ENCODE peak calls at places on chromosomes 7 and 10, in four cellular contexts. I is GM12892, G is K562, L is GM12878. C is an unnamed sample.

GRCh38 chr7:93736970-93737369 is 153.6 kb downstream of the TFPI2 start:
- DNase-seq in I (no peak), G (no peak), L (no peak), C (no peak)

GRCh38 chr7:69334706-69335105 is 263.6 kb upstream of the AUTS2 start:
- DNase-seq in I (no peak), G (no peak), L (no peak), C (no peak)

GRCh38 chr7:93547716-93548115 is 26.8 kb downstream of the CALCR start:
- DNase-seq in I (no peak), G (no peak), L (no peak), C (no peak)

GRCh38 chr7:98733036-98733435 is 116.0 kb downstream of the NPTX2 start:
- DNase-seq in I (peak), G (peak), L (peak), C (peak)

GRCh38 chr7:10662982-10663884 is 310.4 kb upstream of the PHF14 start:
- DNase-seq in I (no peak), G (no peak), L (no peak), C (no peak)

GRCh38 chr7:129781856-129782256 is 170.3 kb downstream of the NRF1 start:
- DNase-seq in I (no peak), G (no peak), L (no peak), C (no peak)

GRCh38 chr10:132606031-132606491 is 68.5 kb downstream of the INPP5A start:
- DNase-seq in I (no peak), G (no peak), L (no peak), C (no peak)

GRCh38 chr7:27751888-27752660 is 12.1 kb downstream of the TAX1BP1 start:
- DNase-seq in I (no peak), G (no peak), L (no peak), C (no peak)

GRCh38 chr7:148044173-148044572 is 546.4 kb upstream of the C7orf33 start:
- DNase-seq in I (no peak), G (no peak), L (no peak), C (no peak)

GRCh38 chr10:101136708-101137121 is 5.6 kb downstream of the TLX1 start:
- DNase-seq in I (no peak), G (no peak), L (no peak), C (no peak)

GRCh38 chr7:150685219-150686029 is at the start of gene GIMAP2:
- DNase-seq in I (no peak), G (peak), L (no peak), C (peak)

GRCh38 chr7:115533785-115534184 is 496.8 kb downstream of the TFEC start:
- DNase-seq in I (no peak), G (no peak), L (no peak), C (no peak)

GRCh38 chr10:86655596-86655995 is 1.2 kb downstream of the OPN4 start:
- DNase-seq in I (peak), G (no peak), L (no peak), C (no peak)

GRCh38 chr7:1359681-1360485 is 99.4 kb downstream of the MICALL2 start:
- DNase-seq in I (no peak), G (no peak), L (no peak), C (no peak)

GRCh38 chr7:133423618-133424017 is 170.7 kb downstream of the EXOC4 start:
- DNase-seq in I (no peak), G (no peak), L (no peak), C (no peak)

GRCh38 chr10:34811968-34812514 is 3.1 kb downstream of the PARD3 start:
- DNase-seq in I (no peak), G (no peak), L (no peak), C (no peak)

GRCh38 chr7:113306302-113306701 is 187.9 kb upstream of the SMIM30 start:
- DNase-seq in I (no peak), G (peak), L (no peak), C (no peak)

GRCh38 chr7:129875160-129875559 is 77.6 kb downstream of the UBE2H start:
- DNase-seq in I (no peak), G (no peak), L (no peak), C (no peak)

GRCh38 chr10:129662386-129662785 is 195.3 kb downstream of the MGMT start:
- DNase-seq in I (no peak), G (no peak), L (no peak), C (no peak)

GRCh38 chr10:30775779-30776591 is 146.4 kb upstream of the LYZL2 start:
- DNase-seq in I (no peak), G (no peak), L (no peak), C (no peak)

GRCh38 chr10:78035025-78035424 is 1.4 kb downstream of the RPS24 start:
- DNase-seq in I (no peak), G (no peak), L (no peak), C (no peak)

GRCh38 chr10:78033623-78034470 is at the start of gene RPS24:
- DNase-seq in I (peak), G (peak), L (peak), C (peak)

GRCh38 chr10:78028438-78029293 is 649 bp downstream of the POLR3A start:
- DNase-seq in I (peak), G (peak), L (no peak), C (no peak)

GRCh38 chr10:78025685-78026364 is 3.5 kb downstream of the POLR3A start:
- DNase-seq in I (no peak), G (no peak), L (no peak), C (no peak)

DNA sequence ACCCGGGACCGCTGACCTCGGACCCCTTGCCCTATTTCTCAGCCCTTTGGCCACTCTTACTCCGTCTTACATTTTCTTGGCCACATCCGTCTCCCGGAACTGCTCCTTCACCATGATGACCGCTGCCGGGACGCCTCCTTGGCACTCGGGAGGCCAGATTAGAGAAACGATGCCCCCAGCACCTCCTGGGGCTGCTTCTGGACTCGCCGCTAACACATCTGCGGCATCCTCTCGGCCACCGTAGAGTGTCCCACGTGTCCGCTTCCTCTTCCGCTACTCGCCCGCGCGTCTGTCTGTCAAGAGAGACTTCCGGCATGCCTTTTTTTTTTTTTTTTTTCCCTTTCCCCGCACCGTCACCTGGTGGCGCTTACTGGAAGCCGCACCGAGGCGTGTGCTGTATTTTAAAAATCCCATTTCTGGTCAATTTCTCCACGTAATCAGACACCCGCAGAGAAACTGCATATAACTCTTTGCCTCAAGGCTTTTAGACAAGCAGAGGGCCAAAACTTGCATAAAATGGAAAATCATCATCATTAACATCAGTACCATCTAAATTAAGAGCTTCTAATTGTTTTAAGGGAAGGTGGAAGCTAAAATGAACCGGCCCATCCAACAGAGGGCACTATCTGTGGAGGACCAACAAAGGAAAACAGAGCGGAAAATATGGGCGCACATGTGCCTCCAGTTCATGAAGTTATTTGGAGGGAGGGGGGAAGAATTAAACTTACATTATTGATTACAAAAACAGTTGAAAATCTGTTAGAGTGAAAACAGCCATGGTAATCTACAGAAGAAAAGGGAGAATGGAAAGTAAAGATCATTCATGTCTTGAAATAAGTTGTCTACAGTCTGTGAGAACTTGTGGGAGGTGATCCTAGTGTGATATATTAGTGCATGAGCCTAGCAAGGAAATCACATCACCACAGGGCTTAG is at the start of gene POLR3A:
- DNase-seq in I (peak), G (peak), L (peak), C (peak)
- TF ChIP-seq POLR2A in I (peak), G (peak), L (peak), C (peak)

GRCh38 chr10:58064714-58065528 is 202.8 kb downstream of the IPMK start:
- DNase-seq in I (no peak), G (peak), L (no peak), C (no peak)
- TF ChIP-seq TAF1 in I (no peak), G (no peak), L (no peak), C (no peak)

GRCh38 chr10:110404374-110404773 is 93.3 kb upstream of the DUSP5 start:
- DNase-seq in I (no peak), G (no peak), L (no peak), C (no peak)

GRCh38 chr10:110403593-110403992 is 94.1 kb upstream of the DUSP5 start:
- DNase-seq in I (no peak), G (no peak), L (no peak), C (no peak)

GRCh38 chr10:110401401-110402076 is 96.2 kb upstream of the DUSP5 start:
- DNase-seq in I (no peak), G (no peak), L (no peak), C (no peak)

GRCh38 chr10:110400173-110400947 is 95.6 kb upstream of the SMNDC1 start:
- DNase-seq in I (no peak), G (no peak), L (no peak), C (no peak)

GRCh38 chr10:110402077-110402416 is 95.7 kb upstream of the DUSP5 start:
- DNase-seq in I (no peak), G (no peak), L (no peak), C (no peak)
- TF ChIP-seq POLR2A in I (no peak), G (no peak), L (no peak), C (no peak)

DNA sequence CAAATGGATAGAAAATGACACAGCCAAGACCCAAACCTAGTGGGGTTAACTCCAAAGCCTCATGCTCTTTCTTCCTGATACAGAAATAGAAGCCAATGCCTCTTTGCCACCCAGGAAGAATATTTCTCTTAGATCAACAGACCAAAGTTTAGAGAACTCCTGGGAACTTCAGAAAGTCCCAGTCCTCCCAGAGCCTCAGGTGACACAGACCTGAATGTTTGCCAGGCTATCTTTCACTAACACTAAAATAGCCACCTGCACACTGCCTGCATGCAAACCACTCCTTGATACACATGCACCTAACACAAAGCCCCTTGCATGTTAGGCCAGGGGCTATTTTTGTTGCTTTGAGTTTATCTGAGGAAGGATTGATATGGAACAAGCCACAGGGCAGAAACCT is 27.7 kb downstream of the LSM5 start:
- DNase-seq in I (no peak), G (no peak), L (no peak), C (no peak)
- TF ChIP-seq TAF1 in I (no peak), G (no peak), L (no peak), C (no peak)

DNA sequence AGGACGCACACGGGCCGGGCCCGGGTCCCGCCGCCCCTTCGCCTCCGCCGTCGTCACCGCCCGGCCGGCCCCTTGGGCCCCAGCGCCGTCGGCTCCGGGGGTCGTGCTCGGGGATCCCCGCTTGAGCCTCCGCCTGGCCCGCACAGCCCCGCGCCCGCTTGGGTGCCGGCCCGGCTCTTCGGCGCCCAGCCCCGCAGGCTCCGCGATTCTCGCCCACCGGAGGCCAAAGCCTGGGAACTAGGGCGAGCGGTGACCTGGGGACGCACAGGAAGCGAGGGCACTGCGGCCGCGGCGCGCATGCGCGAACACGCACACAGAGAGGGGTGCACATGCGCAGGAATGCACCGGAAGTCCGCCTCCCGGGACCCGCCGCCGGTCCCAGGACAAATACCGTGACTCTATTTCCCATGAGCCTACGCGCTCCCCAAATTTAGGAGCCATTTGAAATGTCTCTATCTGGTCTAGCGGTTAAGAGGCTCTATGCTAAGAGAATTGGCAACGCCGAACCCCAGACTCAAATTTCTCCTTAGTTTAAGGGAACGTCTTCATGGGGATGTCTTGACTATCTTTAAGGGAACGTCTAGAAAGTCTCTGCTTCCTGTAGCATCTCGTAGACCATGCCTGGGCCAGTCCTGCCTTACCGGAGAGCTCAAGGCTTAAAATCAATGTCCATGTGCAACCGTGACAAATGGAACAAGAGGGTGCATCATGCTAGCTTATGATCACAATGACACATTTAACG is at the start of gene ZNF12:
- DNase-seq in I (peak), G (peak), L (peak), C (peak)
- TF ChIP-seq POLR2A in I (peak), G (peak), L (peak), C (peak)

DNA sequence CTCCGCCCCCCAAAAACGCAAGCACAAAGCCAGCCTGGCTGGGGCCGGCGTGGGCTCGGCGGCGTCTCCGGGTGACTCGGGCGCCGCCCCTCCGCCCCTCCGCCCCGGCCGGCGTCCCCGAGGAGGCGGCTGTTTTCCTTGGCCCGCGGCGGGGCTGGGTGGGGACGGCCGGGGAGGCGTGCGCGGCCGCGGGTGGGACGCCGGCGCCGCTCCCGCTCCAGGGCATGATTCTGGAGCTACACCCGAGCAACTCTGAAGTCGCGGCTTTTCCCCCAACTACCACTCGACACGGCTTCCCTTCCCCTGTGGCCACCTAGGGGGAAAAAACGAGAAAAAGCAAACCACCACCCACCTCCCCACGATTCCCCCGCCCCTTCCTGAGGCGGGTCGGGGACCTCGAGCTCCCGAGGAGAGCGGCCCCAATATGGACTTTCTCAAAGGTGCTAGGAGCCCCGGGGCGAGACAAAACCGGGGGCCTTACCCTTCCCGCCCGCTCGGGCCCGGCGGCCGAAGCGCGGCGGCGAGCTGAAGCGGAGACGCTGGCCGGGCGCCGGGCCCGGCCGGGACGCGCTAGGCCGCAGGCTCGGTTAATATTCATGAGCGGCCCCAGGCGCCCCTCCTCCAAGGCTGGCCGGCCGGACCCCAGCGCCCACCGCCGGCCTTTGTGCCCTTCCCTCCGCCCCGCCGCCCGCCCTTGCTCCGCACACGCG is 856 bp downstream of the ARHGAP21 start:
- DNase-seq in I (peak), G (peak), L (no peak), C (peak)
- TF ChIP-seq TAF1 in I (no peak), G (peak), L (peak), C (no peak)

GRCh38 chr10:36771725-36772124 is 353.7 kb upstream of the ANKRD30A start:
- DNase-seq in I (no peak), G (no peak), L (no peak), C (no peak)

GRCh38 chr10:36765777-36766176 is 359.6 kb upstream of the ANKRD30A start:
- DNase-seq in I (no peak), G (no peak), L (no peak), C (no peak)

GRCh38 chr10:36764823-36765222 is 360.6 kb upstream of the ANKRD30A start:
- DNase-seq in I (no peak), G (no peak), L (no peak), C (no peak)

GRCh38 chr10:36766921-36767320 is 358.5 kb upstream of the ANKRD30A start:
- DNase-seq in I (no peak), G (no peak), L (no peak), C (no peak)
- TF ChIP-seq POLR2A in I (no peak), G (no peak), L (no peak), C (no peak)

GRCh38 chr7:26449175-26450165 is 157.8 kb downstream of the SNX10 start:
- DNase-seq in I (no peak), G (no peak), L (no peak), C (no peak)
- TF ChIP-seq TAF1 in I (no peak), G (no peak), L (no peak), C (no peak)

GRCh38 chr7:66047426-66047825 is 28.2 kb upstream of the ASL start:
- DNase-seq in I (no peak), G (peak), L (no peak), C (no peak)

GRCh38 chr7:66039094-66039493 is 36.5 kb upstream of the ASL start:
- DNase-seq in I (no peak), G (no peak), L (peak), C (no peak)

GRCh38 chr7:66043681-66044497 is 31.7 kb upstream of the ASL start:
- DNase-seq in I (peak), G (no peak), L (no peak), C (peak)
- TF ChIP-seq POLR2A in I (no peak), G (no peak), L (no peak), C (no peak)